ENCODE peak calls at places on chromosome 13, in six cellular contexts. F, M, K, U, P and H are unnamed samples.
A peak's percentile ranks its signal among the peaks of the same experiment; 100 is the strongest.

GRCh38 chr13:93225610-93226009 is 997 bp upstream of the GPC6 start:
- DNase-seq in F (no peak), M (no peak), K (no peak), U (no peak), P (no peak), H (no peak)

GRCh38 chr13:102913924-102914628 is 68.2 kb downstream of the ERCC5 start:
- DNase-seq in F (no peak), M (no peak), K (no peak), U (peak; percentile 51), P (no peak), H (no peak)

GRCh38 chr13:35349673-35350278 is 126.7 kb downstream of the MAB21L1 start:
- DNase-seq in F (no peak), M (no peak), K (no peak), U (no peak), P (no peak), H (no peak)

GRCh38 chr13:27044837-27045570 is 126.6 kb downstream of the USP12 start:
- DNase-seq in F (no peak), M (no peak), K (no peak), U (no peak), P (no peak), H (peak; percentile 42)

GRCh38 chr13:26320766-26321165 is 66.8 kb downstream of the CDK8 start:
- DNase-seq in F (no peak), M (no peak), K (no peak), U (no peak), P (no peak), H (no peak)

GRCh38 chr13:30978981-30979956 is 46.8 kb downstream of the TEX26 start:
- DNase-seq in F (no peak), M (no peak), K (no peak), U (no peak), P (no peak), H (no peak)

GRCh38 chr13:98254541-98254940 is 77.5 kb upstream of the RNF113B start:
- DNase-seq in F (no peak), M (no peak), K (no peak), U (peak; percentile 91), P (no peak), H (no peak)

GRCh38 chr13:40672310-40673060 is 6.0 kb upstream of the FOXO1 start:
- DNase-seq in F (peak; percentile 15), M (peak; percentile 62), K (no peak), U (peak; percentile 26), P (no peak), H (no peak)

GRCh38 chr13:113643593-113643992 is 14.4 kb downstream of the ATP4B start:
- DNase-seq in F (no peak), M (no peak), K (no peak), U (no peak), P (no peak), H (no peak)

GRCh38 chr13:109743706-109744453 is 42.5 kb downstream of the IRS2 start:
- DNase-seq in F (peak; percentile 33), M (peak; percentile 60), K (peak; percentile 8), U (peak; percentile 66), P (no peak), H (no peak)

GRCh38 chr13:41931337-41931736 is 29.6 kb downstream of the VWA8 start:
- DNase-seq in F (no peak), M (no peak), K (no peak), U (peak; percentile 58), P (no peak), H (no peak)

GRCh38 chr13:103287659-103288058 is 221.4 kb upstream of the SLC10A2 start:
- DNase-seq in F (no peak), M (no peak), K (no peak), U (no peak), P (no peak), H (no peak)

GRCh38 chr13:31733066-31733465 is 6.3 kb upstream of the RXFP2 start:
- DNase-seq in F (no peak), M (no peak), K (no peak), U (no peak), P (no peak), H (no peak)

GRCh38 chr13:49635599-49636433 is 7.5 kb downstream of the ARL11 start:
- DNase-seq in F (peak; percentile 27), M (no peak), K (no peak), U (peak; percentile 52), P (no peak), H (no peak)

GRCh38 chr13:25648996-25649633 is 277.3 kb downstream of the ATP8A2 start:
- DNase-seq in F (no peak), M (no peak), K (no peak), U (no peak), P (no peak), H (no peak)

GRCh38 chr13:93066187-93066586 is 160.4 kb upstream of the GPC6 start:
- DNase-seq in F (peak; percentile 45), M (no peak), K (no peak), U (peak; percentile 38), P (no peak), H (no peak)

GRCh38 chr13:38641164-38641948 is 45.5 kb upstream of the FREM2 start:
- DNase-seq in F (no peak), M (no peak), K (no peak), U (peak; percentile 0), P (no peak), H (no peak)

GRCh38 chr13:91280806-91281205 is 66.7 kb upstream of the MIR17HG start:
- DNase-seq in F (no peak), M (peak; percentile 0), K (no peak), U (no peak), P (no peak), H (no peak)

GRCh38 chr13:47457631-47458030 is 543.4 kb downstream of the SUCLA2 start:
- DNase-seq in F (no peak), M (no peak), K (no peak), U (peak; percentile 88), P (no peak), H (no peak)

GRCh38 chr13:50713849-50714248 is 129.6 kb downstream of the DLEU7 start:
- DNase-seq in F (peak; percentile 34), M (peak; percentile 12), K (no peak), U (peak; percentile 92), P (no peak), H (peak; percentile 35)

GRCh38 chr13:40161931-40162330 is 504.5 kb downstream of the FOXO1 start:
- DNase-seq in F (no peak), M (no peak), K (no peak), U (no peak), P (no peak), H (no peak)

GRCh38 chr13:102128216-102128800 is 273.5 kb downstream of the FGF14 start:
- DNase-seq in F (no peak), M (no peak), K (no peak), U (peak; percentile 37), P (no peak), H (no peak)

GRCh38 chr13:63542704-63543215 is 2127.1 kb upstream of the PCDH20 start:
- DNase-seq in F (no peak), M (no peak), K (no peak), U (no peak), P (no peak), H (no peak)